ENCODE peak calls at places on chromosomes 16 and 17, in five cellular contexts. T is CD8-positive, alpha-beta memory T cell; E is body of pancreas; B is pancreas; Y is CD4-positive, alpha-beta memory T cell. U is an unnamed sample. For H3K4me1, the result is how much of the 10 kb centered on the place peaks cover.

GRCh38 chr17:6048486-6048885 is 21.7 kb upstream of the WSCD1 start:
- DNase-seq in B (no peak), T (no peak), E (no peak), Y (no peak), U (no peak)

GRCh38 chr17:10046259-10046658 is 141.2 kb upstream of the RCVRN start:
- DNase-seq in T (no peak), Y (no peak), E (no peak), B (no peak), U (no peak)

GRCh38 chr17:73304971-73305786 is 6.6 kb downstream of the CDC42EP4 start:
- DNase-seq in E (peak), Y (no peak), B (no peak), T (no peak), U (no peak)

GRCh38 chr17:82080789-82081464 is 15.3 kb upstream of the DUS1L start:
- DNase-seq in B (peak), T (no peak), Y (no peak), E (no peak), U (no peak)

GRCh38 chr16:191783-192294 is 11.6 kb downstream of the HBQ1 start:
- DNase-seq in T (no peak), B (no peak), Y (no peak), E (no peak), U (no peak)

GRCh38 chr17:67260051-67260987 is 15.3 kb upstream of the HELZ start:
- DNase-seq in E (peak), T (no peak), B (no peak), Y (no peak), U (peak)

GRCh38 chr17:59494757-59495368 is 70.5 kb upstream of the DHX40 start:
- DNase-seq in T (no peak), E (no peak), B (no peak), Y (no peak), U (no peak)

GRCh38 chr16:73311857-73312723 is 264.2 kb upstream of the ZFHX3 start:
- DNase-seq in E (no peak), Y (no peak), B (no peak), T (no peak), U (no peak)

GRCh38 chr16:48607056-48607825 is 2.7 kb downstream of the N4BP1 start:
- DNase-seq in T (no peak), Y (no peak), B (no peak), E (peak), U (no peak)

GRCh38 chr16:4313563-4314531 is 2.0 kb upstream of the GLIS2 start:
- DNase-seq in B (peak), Y (peak), E (peak), T (no peak), U (peak)

GRCh38 chr16:7182510-7183109 is 150.0 kb upstream of the RBFOX1 start:
- DNase-seq in Y (no peak), B (no peak), T (no peak), E (no peak), U (no peak)

GRCh38 chr17:30975042-30975820 is 4.4 kb downstream of the RNF135 start:
- DNase-seq in Y (no peak), B (no peak), E (no peak), T (peak), U (no peak)

GRCh38 chr16:88967800-88968588 is 9.0 kb downstream of the CBFA2T3 start:
- DNase-seq in E (no peak), B (peak), Y (no peak), T (no peak), U (no peak)

GRCh38 chr17:79916506-79916905 is 77.3 kb upstream of the CBX4 start:
- DNase-seq in T (no peak), E (no peak), B (peak), Y (no peak), U (no peak)

GRCh38 chr17:18968945-18969887 is 17.3 kb downstream of the SLC5A10 start:
- DNase-seq in T (no peak), B (no peak), E (no peak), Y (no peak), U (no peak)

DNA sequence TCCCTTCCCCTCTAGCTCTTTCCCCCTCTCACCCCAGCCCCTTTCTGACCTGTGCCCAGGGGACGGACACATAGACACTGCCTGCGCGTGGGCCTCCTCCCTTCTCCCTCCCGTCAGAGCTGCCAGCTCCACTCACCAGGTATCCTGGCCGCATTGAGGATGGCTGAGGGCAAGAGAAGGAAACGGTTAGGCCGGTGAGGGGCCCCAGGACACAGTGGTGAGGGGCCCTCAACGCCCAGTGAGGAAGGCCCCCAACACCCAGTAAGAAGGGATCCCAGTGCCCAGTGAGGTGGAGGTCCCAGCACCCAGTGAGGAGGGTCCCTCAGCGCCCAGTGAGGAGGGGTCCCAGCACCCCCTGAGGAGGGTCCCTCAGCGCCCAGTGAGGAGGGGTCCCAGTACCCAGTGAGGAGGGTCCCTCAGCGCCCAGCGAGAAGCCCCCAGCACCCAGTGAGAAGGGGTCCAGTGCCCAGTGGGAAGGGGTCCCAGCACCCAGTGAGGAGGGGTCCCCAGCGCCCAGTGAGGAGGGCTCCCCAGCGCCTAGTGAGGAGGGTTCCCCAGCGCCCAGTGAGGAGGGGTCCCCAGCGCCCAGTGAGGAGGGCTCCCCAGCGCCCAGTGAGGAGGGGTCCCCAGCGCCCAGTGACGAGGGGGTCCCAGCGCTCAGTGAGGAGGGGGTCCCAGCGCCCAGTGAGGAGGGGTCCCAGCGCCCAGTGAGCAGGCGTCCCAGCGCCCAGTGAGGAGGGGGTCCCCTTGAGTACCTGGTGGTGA is 1.1 kb downstream of the PRSS22 start:
- DNase-seq in B (peak), Y (no peak), E (no peak), T (no peak), U (no peak)
- H3K4me3 ChIP-seq in B (peak), Y (no peak), E (no peak), T (no peak), U (no peak)

DNA sequence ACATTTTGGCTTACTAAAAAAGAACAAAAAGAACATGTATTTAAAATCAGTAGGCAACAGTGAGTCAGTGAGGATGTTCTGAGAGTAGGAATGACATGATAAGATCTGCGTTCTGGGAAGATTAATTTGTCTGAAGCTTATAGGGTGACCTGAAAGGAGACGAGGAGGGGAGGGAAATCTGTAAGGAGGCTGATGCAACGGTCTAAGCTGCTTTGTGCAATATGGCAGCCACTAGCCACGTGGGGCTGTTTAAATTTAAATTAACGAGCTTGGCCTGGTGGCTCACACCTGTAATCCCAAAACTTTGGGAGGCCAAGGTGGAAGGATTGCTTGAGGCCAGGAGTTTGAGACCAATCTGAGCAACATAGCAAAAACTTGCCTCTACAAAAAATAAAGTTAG is 181.6 kb upstream of the CACNG3 start:
- DNase-seq in T (no peak), Y (no peak), E (no peak), B (no peak), U (no peak)
- H3K4me1 ChIP-seq in T (under half), Y (under half), E (under half), B (under half), U (under half)

GRCh38 chr17:50100921-50101345 is 5.8 kb downstream of the PDK2 start:
- DNase-seq in Y (no peak), B (peak), E (no peak), T (no peak), U (no peak)
- H3K4me3 ChIP-seq in Y (no peak), B (no peak), E (no peak), T (no peak), U (no peak)

GRCh38 chr16:85900031-85900792 is 1.2 kb downstream of the IRF8 start:
- DNase-seq in E (no peak), T (no peak), Y (no peak), B (no peak), U (no peak)
- H3K4me1 ChIP-seq in E (under half), T (under half), Y (under half), B (under half), U (under half)

GRCh38 chr17:36657763-36658490 is 56.5 kb downstream of the MRM1 start:
- DNase-seq in T (no peak), Y (no peak), B (peak), E (no peak), U (no peak)
- H3K4me3 ChIP-seq in T (no peak), Y (no peak), B (peak), E (no peak), U (no peak)

GRCh38 chr17:29616300-29617048 is 6.2 kb downstream of the CORO6 start:
- DNase-seq in Y (peak), E (no peak), B (peak), T (no peak), U (no peak)
- H3K4me1 ChIP-seq in Y (half or more), E (half or more), B (under half), T (under half), U (under half)

GRCh38 chr16:67648088-67648763 is 3.3 kb downstream of the CARMIL2 start:
- DNase-seq in Y (no peak), B (peak), T (no peak), E (no peak), U (no peak)
- H3K4me3 ChIP-seq in Y (no peak), B (no peak), T (no peak), E (no peak), U (no peak)

GRCh38 chr16:27316038-27316680 is 2.4 kb downstream of the IL4R start:
- DNase-seq in Y (no peak), B (no peak), E (no peak), T (no peak), U (no peak)

GRCh38 chr16:27315333-27316037 is 1.7 kb downstream of the IL4R start:
- DNase-seq in E (peak), B (no peak), T (no peak), Y (peak), U (no peak)

GRCh38 chr16:27313422-27314160 is at the start of gene IL4R:
- DNase-seq in B (peak), E (peak), T (peak), Y (peak), U (no peak)

GRCh38 chr16:27314161-27314723 is 468 bp downstream of the IL4R start:
- DNase-seq in E (peak), B (peak), T (no peak), Y (peak), U (peak)

GRCh38 chr16:27314986-27315332 is 1.2 kb downstream of the IL4R start:
- DNase-seq in Y (no peak), T (no peak), B (no peak), E (no peak), U (no peak)
- H3K4me1 ChIP-seq in Y (half or more), T (half or more), B (under half), E (under half), U (under half)

GRCh38 chr16:9823510-9823909 is 358.7 kb downstream of the GRIN2A start:
- DNase-seq in T (no peak), Y (no peak), E (no peak), B (no peak), U (no peak)

GRCh38 chr16:9824191-9824590 is 358.0 kb downstream of the GRIN2A start:
- DNase-seq in E (no peak), B (no peak), Y (no peak), T (no peak), U (no peak)

GRCh38 chr16:9821331-9821730 is 360.9 kb downstream of the GRIN2A start:
- DNase-seq in Y (no peak), T (no peak), B (no peak), E (no peak), U (no peak)

GRCh38 chr16:9820481-9821246 is 361.6 kb downstream of the GRIN2A start:
- DNase-seq in E (no peak), T (no peak), B (no peak), Y (no peak), U (no peak)

DNA sequence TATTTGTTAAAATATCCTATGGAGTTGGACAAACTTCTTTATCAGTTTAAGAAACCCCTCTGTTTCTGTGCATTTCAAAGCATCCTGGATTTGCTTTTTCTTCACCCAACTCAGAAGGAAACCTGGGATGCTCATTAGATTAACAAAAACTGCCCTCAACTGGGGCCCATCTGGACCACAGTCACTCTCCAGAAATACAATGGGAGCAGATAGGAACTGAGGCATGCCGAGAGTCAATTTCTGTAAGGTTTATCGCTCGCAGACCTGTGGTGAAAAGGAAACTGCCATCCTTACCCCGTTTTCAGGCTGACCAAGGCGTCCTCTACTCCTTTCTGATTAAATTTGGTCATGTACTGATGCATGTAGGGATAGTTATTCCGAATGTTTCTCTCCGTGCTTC is 360.3 kb downstream of the GRIN2A start:
- DNase-seq in E (no peak), T (no peak), Y (no peak), B (no peak), U (no peak)
- H3K4me3 ChIP-seq in E (no peak), T (no peak), Y (no peak), B (no peak), U (no peak)

U was measured in HAP-1.